ENCODE peak calls at places on chromosomes 16 and 17, in five cellular contexts. E is prostate gland, V is AG04449, X is cardiac fibroblast, P is NCI-H146. J is an unnamed sample.

GRCh38 chr16:20937736-20938135 is 37.2 kb downstream of the LYRM1 start:
- DNase-seq in E (no peak), X (no peak), P (no peak), V (no peak), J (no peak)

GRCh38 chr16:14400285-14400977 is 229.6 kb downstream of the PARN start:
- DNase-seq in P (no peak), E (no peak), V (no peak), X (no peak), J (no peak)

GRCh38 chr17:40415390-40415789 is 2.3 kb downstream of the TOP2A start:
- DNase-seq in X (peak), P (peak), E (no peak), V (no peak), J (peak)

GRCh38 chr16:3578121-3578520 is 918 bp upstream of the NLRC3 start:
- DNase-seq in E (no peak), X (no peak), P (no peak), V (no peak), J (no peak)

GRCh38 chr17:82449883-82450356 is 632 bp downstream of the CYBC1 start:
- DNase-seq in X (no peak), V (no peak), E (no peak), P (no peak), J (no peak)

GRCh38 chr16:89811321-89811720 is 5.1 kb downstream of the FANCA start:
- DNase-seq in E (no peak), V (no peak), P (peak), X (no peak), J (no peak)

GRCh38 chr16:31498493-31498892 is 9.7 kb downstream of the RUSF1 start:
- DNase-seq in V (no peak), X (no peak), P (no peak), E (no peak), J (no peak)

GRCh38 chr16:69522732-69523404 is 42.9 kb upstream of the NFAT5 start:
- DNase-seq in V (no peak), E (no peak), P (no peak), X (no peak), J (no peak)

GRCh38 chr16:85569615-85570212 is 43.4 kb upstream of the GSE1 start:
- DNase-seq in E (no peak), X (peak), P (peak), V (no peak), J (peak)

GRCh38 chr17:72952220-72952619 is 140.3 kb downstream of the SLC39A11 start:
- DNase-seq in X (no peak), E (no peak), P (no peak), V (no peak), J (no peak)

GRCh38 chr17:59329558-59330313 is 1.7 kb upstream of the YPEL2 start:
- DNase-seq in P (peak), X (peak), V (peak), E (peak), J (peak)

GRCh38 chr16:76194621-76195015 is 82.6 kb upstream of the CNTNAP4 start:
- DNase-seq in P (peak), E (no peak), V (no peak), X (no peak), J (no peak)

GRCh38 chr17:9644910-9645751 is at the start of gene USP43:
- DNase-seq in E (peak), P (peak), X (peak), V (no peak), J (no peak)

GRCh38 chr17:79707931-79708891 is 22.5 kb upstream of the ENPP7 start:
- DNase-seq in E (peak), X (peak), P (peak), V (no peak), J (no peak)

GRCh38 chr17:37796081-37796480 is 51.2 kb upstream of the HNF1B start:
- DNase-seq in P (no peak), X (no peak), V (no peak), E (no peak), J (no peak)

GRCh38 chr17:78214706-78215061 is 631 bp downstream of the BIRC5 start:
- DNase-seq in X (no peak), E (no peak), P (no peak), V (no peak), J (no peak)

GRCh38 chr16:72850863-72851262 is 197.1 kb downstream of the ZFHX3 start:
- DNase-seq in P (no peak), X (peak), V (peak), E (no peak), J (peak)

GRCh38 chr17:75850928-75851692 is 4.0 kb downstream of the WBP2 start:
- DNase-seq in E (no peak), P (no peak), V (no peak), X (no peak), J (peak)

GRCh38 chr16:14004031-14004718 is 66.9 kb upstream of the MRTFB start:
- DNase-seq in V (no peak), P (no peak), E (no peak), X (no peak), J (no peak)

GRCh38 chr16:31179153-31179746 is 689 bp upstream of the FUS start:
- DNase-seq in V (no peak), P (no peak), E (no peak), X (no peak), J (no peak)

GRCh38 chr16:54886078-54886477 is 44.6 kb upstream of the IRX5 start:
- DNase-seq in V (no peak), E (no peak), X (no peak), P (no peak), J (no peak)

GRCh38 chr17:28467456-28468025 is 5.9 kb upstream of the SLC13A2 start:
- DNase-seq in X (peak), P (no peak), V (peak), E (no peak), J (peak)

GRCh38 chr17:77636835-77637806 is 321.4 kb upstream of the TNRC6C start:
- DNase-seq in P (no peak), V (no peak), X (no peak), E (no peak), J (no peak)

GRCh38 chr17:36935681-36936454 is 1.4 kb upstream of the LHX1 start:
- DNase-seq in X (no peak), V (no peak), P (peak), E (no peak), J (no peak)

GRCh38 chr17:72387487-72387886 is 266.7 kb downstream of the SOX9 start:
- DNase-seq in X (peak), P (no peak), E (no peak), V (no peak), J (peak)

GRCh38 chr16:14502932-14503741 is 126.9 kb downstream of the PARN start:
- DNase-seq in X (peak), P (no peak), V (no peak), E (no peak), J (no peak)

GRCh38 chr16:46801428-46802049 is 29.4 kb downstream of the C16orf87 start:
- DNase-seq in P (peak), V (no peak), X (peak), E (no peak), J (no peak)

J was measured in fibroblast of gingiva.